ENCODE peak calls at places on chromosome 3, in four cellular contexts. C, A, J and V are unnamed samples.

GRCh38 chr3:182292586-182292985 is 500.7 kb upstream of the ATP11B start:
- DNase-seq in J (no peak), A (no peak), C (no peak), V (no peak)

GRCh38 chr3:191085091-191085490 is 114.0 kb upstream of the OSTN start:
- DNase-seq in J (no peak), A (no peak), C (no peak), V (no peak)

GRCh38 chr3:56025316-56025715 is 443.0 kb downstream of the ERC2 start:
- DNase-seq in A (no peak), C (no peak), J (no peak), V (no peak)

GRCh38 chr3:141441381-141442365 is 45.2 kb upstream of the RASA2 start:
- DNase-seq in A (peak), J (peak), C (no peak), V (no peak)

GRCh38 chr3:161914703-161915102 is 418.1 kb downstream of the OTOL1 start:
- DNase-seq in C (no peak), A (no peak), J (no peak), V (no peak)

GRCh38 chr3:170387952-170388351 is 30.4 kb downstream of the SKIL start:
- DNase-seq in A (no peak), C (no peak), J (peak), V (no peak)

GRCh38 chr3:33063651-33064051 is 33.3 kb downstream of the GLB1 start:
- DNase-seq in J (no peak), A (peak), C (no peak), V (no peak)

GRCh38 chr3:36991923-36992805 is 767 bp downstream of the EPM2AIP1 start:
- DNase-seq in J (peak), C (peak), A (no peak), V (no peak)

GRCh38 chr3:151316267-151316991 is at the start of gene GPR87:
- DNase-seq in J (no peak), C (no peak), A (no peak), V (no peak)

GRCh38 chr3:63912768-63913588 is 795 bp upstream of the SCAANT1 start:
- DNase-seq in C (peak), A (peak), J (no peak), V (peak)